ENCODE peak calls at places on chromosomes 3 and 15, in five cellular contexts. M is ascending aorta, C is kidney epithelial cell, K is uterus, F is PC-9. P is an unnamed sample.

GRCh38 chr15:83322061-83322460 is 37.6 kb upstream of the BNC1 start:
- DNase-seq in M (no peak), C (no peak), K (no peak), F (no peak), P (no peak)

GRCh38 chr3:112365636-112366035 is 32.7 kb downstream of the CD200 start:
- DNase-seq in M (no peak), C (peak; percentile 37), K (no peak), F (no peak), P (no peak)

GRCh38 chr3:98806583-98806982 is 43.4 kb downstream of the ST3GAL6 start:
- DNase-seq in M (no peak), C (no peak), K (no peak), F (peak; percentile 63), P (no peak)

GRCh38 chr3:51550080-51550819 is 11.7 kb downstream of the RAD54L2 start:
- DNase-seq in M (no peak), C (no peak), K (no peak), F (no peak), P (no peak)

GRCh38 chr15:68650901-68651709 is 72.3 kb downstream of the CORO2B start:
- DNase-seq in M (no peak), C (no peak), K (peak; percentile 23), F (no peak), P (no peak)

GRCh38 chr15:90315276-90315982 is 36.7 kb upstream of the ZNF774 start:
- DNase-seq in M (peak; percentile 33), C (no peak), K (peak; percentile 93), F (peak; percentile 73), P (peak; percentile 73)

GRCh38 chr3:27360113-27361078 is 8.8 kb downstream of the NEK10 start:
- DNase-seq in M (no peak), C (no peak), K (no peak), F (peak; percentile 80), P (no peak)

GRCh38 chr3:8621872-8622271 is 22.7 kb downstream of the SSUH2 start:
- DNase-seq in M (no peak), C (no peak), K (peak; percentile 39), F (no peak), P (no peak)

GRCh38 chr3:184260571-184261269 is 633 bp downstream of the CAMK2N2 start:
- DNase-seq in M (no peak), C (no peak), K (no peak), F (peak; percentile 9), P (no peak)

GRCh38 chr15:75928680-75929608 is 25.3 kb downstream of the FBXO22 start:
- DNase-seq in M (no peak), C (no peak), K (no peak), F (no peak), P (no peak)
- TF ChIP-seq CTCF in M (no peak), C (peak; percentile 63), K (no peak), F (peak; percentile 47), P (no peak)

GRCh38 chr3:17491601-17492000 is 250.8 kb downstream of the TBC1D5 start:
- DNase-seq in M (no peak), C (peak; percentile 34), K (no peak), F (no peak), P (no peak)

GRCh38 chr3:17494117-17494809 is 248.2 kb downstream of the TBC1D5 start:
- DNase-seq in M (no peak), C (no peak), K (no peak), F (no peak), P (no peak)

DNA sequence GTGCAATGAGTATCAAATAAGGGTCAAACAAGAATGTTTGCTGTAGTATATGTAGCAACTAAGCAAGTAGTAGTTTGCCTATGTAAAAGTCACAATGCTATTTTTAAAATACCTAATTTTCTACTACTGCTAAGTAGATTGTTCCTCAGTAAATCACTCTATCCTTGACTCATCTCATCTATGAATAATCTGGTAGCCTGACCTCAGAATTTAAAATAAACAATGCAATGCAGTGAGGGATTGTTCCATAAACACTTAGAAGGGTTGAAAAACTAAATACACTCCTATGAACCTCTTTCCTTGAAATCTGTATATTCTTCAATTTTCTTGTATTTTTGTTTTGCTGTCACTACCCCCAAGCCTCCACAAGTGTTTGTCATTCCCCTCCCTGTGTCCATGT is 253.3 kb downstream of the TBC1D5 start:
- DNase-seq in M (no peak), C (no peak), K (no peak), F (no peak), P (no peak)
- H3K4me3 ChIP-seq in M (no peak overlapping the region), C (no peak overlapping the region), K (no peak overlapping the region), F (no peak overlapping the region), P (no peak overlapping the region)

DNA sequence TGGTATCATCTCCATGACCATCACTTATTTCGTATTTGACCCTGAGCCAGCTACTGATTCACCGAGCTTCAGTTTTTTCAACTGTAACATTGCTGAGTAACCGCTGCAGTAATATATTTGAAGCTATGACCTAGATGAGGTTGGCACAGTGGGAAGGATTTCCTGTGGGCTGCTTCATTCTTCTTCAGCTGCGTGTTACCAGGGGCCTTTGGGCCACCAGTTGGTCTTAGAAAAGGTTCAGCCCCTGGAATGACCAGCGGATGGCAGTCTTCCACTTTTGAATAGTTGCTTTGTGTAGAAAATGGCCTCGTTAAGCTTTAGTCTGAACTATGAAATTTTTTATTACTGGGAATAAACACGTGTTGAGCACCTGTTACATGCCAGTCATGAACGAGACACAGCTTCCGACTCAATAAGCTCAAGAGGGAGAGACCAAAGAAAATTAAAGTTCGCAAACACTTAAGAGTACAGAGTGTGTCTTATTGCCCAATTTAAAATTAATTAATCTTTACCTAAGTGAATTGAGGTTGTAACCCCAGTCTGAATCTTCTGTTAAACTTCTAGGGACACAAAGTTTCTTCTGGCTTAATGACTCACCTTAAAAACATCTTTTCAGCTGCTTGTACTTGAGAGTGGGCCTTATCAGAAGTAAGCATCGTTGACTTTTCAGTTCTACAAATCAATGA is 57.6 kb upstream of the NR2E3 start:
- DNase-seq in M (peak; percentile 33), C (peak; percentile 88), K (no peak), F (no peak), P (peak; percentile 78)
- TF ChIP-seq CTCF in M (peak; percentile 45), C (peak; percentile 70), K (no peak), F (no peak), P (no peak)

GRCh38 chr15:66844747-66845145 is 142.7 kb downstream of the SMAD6 start:
- DNase-seq in M (no peak), C (no peak), K (no peak), F (no peak), P (no peak)

GRCh38 chr15:66842710-66843441 is 140.8 kb downstream of the SMAD6 start:
- DNase-seq in M (no peak), C (no peak), K (peak; percentile 79), F (no peak), P (peak; percentile 82)

GRCh38 chr15:66841953-66842681 is 140.1 kb downstream of the SMAD6 start:
- DNase-seq in M (peak; percentile 79), C (peak; percentile 74), K (peak; percentile 90), F (peak; percentile 77), P (peak; percentile 85)

GRCh38 chr15:66844041-66844746 is 142.2 kb downstream of the SMAD6 start:
- DNase-seq in M (no peak), C (no peak), K (no peak), F (no peak), P (no peak)

GRCh38 chr15:66843581-66843980 is 141.5 kb downstream of the SMAD6 start:
- DNase-seq in M (no peak), C (no peak), K (no peak), F (no peak), P (no peak)
- H3K4me3 ChIP-seq in M (peak overlapping the region; percentile 60), C (no peak overlapping the region), K (no peak overlapping the region), F (no peak overlapping the region), P (no peak overlapping the region)

GRCh38 chr3:186930639-186931486 is 537 bp downstream of the ST6GAL1 start:
- DNase-seq in M (peak; percentile 24), C (no peak), K (peak; percentile 41), F (peak; percentile 65), P (peak; percentile 74)
- TF ChIP-seq CTCF in M (no peak), C (peak; percentile 23), K (no peak), F (peak; percentile 29), P (no peak)

GRCh38 chr3:128123231-128123537 is 428 bp downstream of the RUVBL1 start:
- DNase-seq in M (no peak), C (no peak), K (no peak), F (no peak), P (no peak)
- H3K4me3 ChIP-seq in M (peak overlapping the region; percentile 82), C (peak overlapping the region; percentile 91), K (peak overlapping the region; percentile 70), F (peak overlapping the region; percentile 92), P (peak overlapping the region; percentile 95)

P was measured in lung.